ENCODE peak calls at places on chromosomes 3 and 15, in five cellular contexts. One of them, this sample, is unnamed.

GRCh38 chr3:11517601-11518000 is 126.1 kb downstream of the VGLL4 start:
- DNase-seq in neural progenitor cell: no peak
- DNase-seq in activated CD4-positive, alpha-beta T cell treated with anti-CD3 and anti-CD28 coated beads, Interleukin-2, amount 50 U/mL, for 4 hours: no peak
- DNase-seq in glutamatergic neuron: no peak
- DNase-seq in tibial nerve: no peak
- DNase-seq in this sample: no peak

GRCh38 chr15:74664028-74664616 is 31.7 kb downstream of the EDC3 start:
- DNase-seq in glutamatergic neuron: no peak
- DNase-seq in activated CD4-positive, alpha-beta T cell treated with anti-CD3 and anti-CD28 coated beads, Interleukin-2, amount 50 U/mL, for 4 hours: no peak
- DNase-seq in neural progenitor cell: no peak
- DNase-seq in tibial nerve: peak
- DNase-seq in this sample: no peak

GRCh38 chr3:41575754-41576153 is 376.4 kb downstream of the CTNNB1 start:
- DNase-seq in neural progenitor cell: no peak
- DNase-seq in glutamatergic neuron: no peak
- DNase-seq in tibial nerve: no peak
- DNase-seq in activated CD4-positive, alpha-beta T cell treated with anti-CD3 and anti-CD28 coated beads, Interleukin-2, amount 50 U/mL, for 4 hours: no peak
- DNase-seq in this sample: no peak

GRCh38 chr3:127734754-127735473 is 62.2 kb downstream of the ABTB1 start:
- DNase-seq in tibial nerve: peak
- DNase-seq in activated CD4-positive, alpha-beta T cell treated with anti-CD3 and anti-CD28 coated beads, Interleukin-2, amount 50 U/mL, for 4 hours: no peak
- DNase-seq in glutamatergic neuron: no peak
- DNase-seq in neural progenitor cell: no peak
- DNase-seq in this sample: no peak

GRCh38 chr15:76393614-76394013 is 57.0 kb downstream of the ISL2 start:
- DNase-seq in activated CD4-positive, alpha-beta T cell treated with anti-CD3 and anti-CD28 coated beads, Interleukin-2, amount 50 U/mL, for 4 hours: no peak
- DNase-seq in neural progenitor cell: no peak
- DNase-seq in glutamatergic neuron: no peak
- DNase-seq in tibial nerve: no peak
- DNase-seq in this sample: no peak

GRCh38 chr3:139111392-139112229 is 66.9 kb upstream of the PRR23C start:
- DNase-seq in activated CD4-positive, alpha-beta T cell treated with anti-CD3 and anti-CD28 coated beads, Interleukin-2, amount 50 U/mL, for 4 hours: peak
- DNase-seq in tibial nerve: peak
- DNase-seq in glutamatergic neuron: peak
- DNase-seq in neural progenitor cell: peak
- DNase-seq in this sample: peak

GRCh38 chr3:13884851-13885703 is 5.2 kb upstream of the WNT7A start:
- DNase-seq in tibial nerve: no peak
- DNase-seq in activated CD4-positive, alpha-beta T cell treated with anti-CD3 and anti-CD28 coated beads, Interleukin-2, amount 50 U/mL, for 4 hours: peak
- DNase-seq in neural progenitor cell: peak
- DNase-seq in glutamatergic neuron: peak
- DNase-seq in this sample: peak

GRCh38 chr3:3101660-3102458 is 8.3 kb downstream of the IL5RA start:
- DNase-seq in neural progenitor cell: no peak
- DNase-seq in tibial nerve: no peak
- DNase-seq in glutamatergic neuron: no peak
- DNase-seq in activated CD4-positive, alpha-beta T cell treated with anti-CD3 and anti-CD28 coated beads, Interleukin-2, amount 50 U/mL, for 4 hours: no peak
- DNase-seq in this sample: no peak